ENCODE peak calls at places on chromosome 1, in seven cellular contexts. Q is left lobe of liver; W is AG09319; N is C1 segment of cervical spinal cord; I is endothelial cell of umbilical vein; C is HL-60; S is stimulated activated CD4-positive, alpha-beta T cell treated with anti-CD3 and anti-CD28 coated beads, Interleukin-2, amount 100 ng/mL, for 48 hours. E is an unnamed sample.

GRCh38 chr1:183180213-183180612 is 5.9 kb upstream of the LAMC2 start:
- DNase-seq in Q (no peak), W (peak; percentile 84), N (no peak), I (peak; percentile 87), C (no peak), S (no peak), E (no peak)

GRCh38 chr1:6116137-6116536 is 64.0 kb downstream of the CHD5 start:
- DNase-seq in Q (no peak), W (no peak), N (no peak), I (peak; percentile 45), C (no peak), S (no peak), E (no peak)

GRCh38 chr1:39458991-39459390 is 32.4 kb upstream of the BMP8A start:
- DNase-seq in Q (no peak), W (no peak), N (no peak), I (no peak), C (no peak), S (no peak), E (no peak)

GRCh38 chr1:33599516-33600115 is 127.2 kb downstream of the ZSCAN20 start:
- DNase-seq in Q (no peak), W (no peak), N (no peak), I (no peak), C (peak; percentile 52), S (no peak), E (no peak)

GRCh38 chr1:178542554-178543290 is 29.8 kb downstream of the TEX35 start:
- DNase-seq in Q (peak; percentile 93), W (peak; percentile 85), N (peak; percentile 66), I (peak; percentile 89), C (peak; percentile 65), S (peak; percentile 96), E (peak; percentile 82)

GRCh38 chr1:190975827-190976226 is 498.2 kb upstream of the BRINP3 start:
- DNase-seq in Q (no peak), W (no peak), N (no peak), I (no peak), C (no peak), S (no peak), E (no peak)

GRCh38 chr1:220368352-220369265 is 96.4 kb upstream of the RAB3GAP2 start:
- DNase-seq in Q (no peak), W (no peak), N (no peak), I (no peak), C (no peak), S (no peak), E (no peak)

GRCh38 chr1:232352956-232353355 is 277.0 kb downstream of the SIPA1L2 start:
- DNase-seq in Q (no peak), W (no peak), N (no peak), I (no peak), C (no peak), S (no peak), E (no peak)

GRCh38 chr1:222716393-222716792 is 4.0 kb downstream of the BROX start:
- DNase-seq in Q (no peak), W (no peak), N (no peak), I (no peak), C (no peak), S (no peak), E (no peak)

GRCh38 chr1:8661185-8662110 is 156.0 kb downstream of the RERE start:
- DNase-seq in Q (no peak), W (no peak), N (no peak), I (peak; percentile 69), C (no peak), S (peak; percentile 51), E (peak; percentile 49)

GRCh38 chr1:214331827-214332423 is 51.0 kb downstream of the SMYD2 start:
- DNase-seq in Q (no peak), W (no peak), N (no peak), I (peak; percentile 33), C (peak; percentile 32), S (peak; percentile 64), E (no peak)

GRCh38 chr1:222785553-222785952 is 29.3 kb upstream of the DISP1 start:
- DNase-seq in Q (no peak), W (no peak), N (no peak), I (peak; percentile 35), C (no peak), S (no peak), E (no peak)

GRCh38 chr1:229024528-229025119 is 246.3 kb upstream of the RAB4A start:
- DNase-seq in Q (no peak), W (peak; percentile 30), N (no peak), I (peak; percentile 55), C (peak; percentile 92), S (no peak), E (peak; percentile 92)

GRCh38 chr1:244841274-244841927 is 5.9 kb downstream of the COX20 start:
- DNase-seq in Q (no peak), W (no peak), N (no peak), I (no peak), C (peak; percentile 33), S (no peak), E (no peak)

GRCh38 chr1:56494306-56494705 is 85.1 kb downstream of the PLPP3 start:
- DNase-seq in Q (no peak), W (no peak), N (no peak), I (no peak), C (no peak), S (no peak), E (no peak)

GRCh38 chr1:93820554-93821411 is 58.2 kb downstream of the DNTTIP2 start:
- DNase-seq in Q (no peak), W (no peak), N (no peak), I (no peak), C (no peak), S (no peak), E (no peak)

GRCh38 chr1:171819946-171820345 is 21.4 kb upstream of the DNM3 start:
- DNase-seq in Q (no peak), W (no peak), N (no peak), I (no peak), C (no peak), S (no peak), E (no peak)

GRCh38 chr1:167565922-167566321 is 12.4 kb upstream of the CREG1 start:
- DNase-seq in Q (no peak), W (no peak), N (no peak), I (no peak), C (no peak), S (no peak), E (no peak)

GRCh38 chr1:190084552-190084951 is 393.1 kb downstream of the BRINP3 start:
- DNase-seq in Q (no peak), W (no peak), N (no peak), I (no peak), C (no peak), S (no peak), E (no peak)

GRCh38 chr1:160284220-160284781 is 632 bp downstream of the PEX19 start:
- DNase-seq in Q (peak; percentile 90), W (no peak), N (no peak), I (peak; percentile 75), C (peak; percentile 57), S (no peak), E (no peak)

GRCh38 chr1:55774446-55774845 is 559.3 kb upstream of the USP24 start:
- DNase-seq in Q (no peak), W (no peak), N (no peak), I (no peak), C (no peak), S (no peak), E (no peak)

GRCh38 chr1:41418868-41419583 is 57.8 kb downstream of the FOXO6 start:
- DNase-seq in Q (no peak), W (peak; percentile 72), N (no peak), I (peak; percentile 67), C (no peak), S (no peak), E (no peak)

GRCh38 chr1:19156676-19157075 is 53.4 kb downstream of the UBR4 start:
- DNase-seq in Q (no peak), W (no peak), N (no peak), I (peak; percentile 97), C (no peak), S (no peak), E (no peak)

GRCh38 chr1:178341218-178341956 is 155.4 kb downstream of the CLEC20A start:
- DNase-seq in Q (no peak), W (peak; percentile 72), N (no peak), I (peak; percentile 95), C (no peak), S (no peak), E (no peak)

GRCh38 chr1:26058052-26058595 is 9.3 kb downstream of the TRIM63 start:
- DNase-seq in Q (no peak), W (no peak), N (no peak), I (no peak), C (no peak), S (no peak), E (no peak)

GRCh38 chr1:110324667-110325066 is 14.5 kb upstream of the RBM15 start:
- DNase-seq in Q (no peak), W (no peak), N (no peak), I (no peak), C (no peak), S (no peak), E (no peak)

GRCh38 chr1:78737241-78737640 is 87.6 kb downstream of the IFI44 start:
- DNase-seq in Q (no peak), W (no peak), N (no peak), I (no peak), C (no peak), S (no peak), E (no peak)

GRCh38 chr1:159790237-159790917 is 9.6 kb downstream of the DUSP23 start:
- DNase-seq in Q (no peak), W (no peak), N (no peak), I (peak; percentile 57), C (no peak), S (no peak), E (no peak)

GRCh38 chr1:25813734-25814471 is 5.9 kb upstream of the MTFR1L start:
- DNase-seq in Q (no peak), W (no peak), N (no peak), I (no peak), C (no peak), S (no peak), E (no peak)

GRCh38 chr1:54808443-54809207 is 7.5 kb upstream of the TTC22 start:
- DNase-seq in Q (peak; percentile 70), W (no peak), N (no peak), I (no peak), C (no peak), S (no peak), E (no peak)

GRCh38 chr1:187443939-187444338 is 615.2 kb downstream of the PLA2G4A start:
- DNase-seq in Q (no peak), W (no peak), N (no peak), I (no peak), C (no peak), S (no peak), E (no peak)

GRCh38 chr1:160374701-160375443 is 8.0 kb downstream of the NHLH1 start:
- DNase-seq in Q (no peak), W (no peak), N (no peak), I (no peak), C (no peak), S (no peak), E (no peak)

GRCh38 chr1:206050655-206051235 is 2.2 kb upstream of the RHEX start:
- DNase-seq in Q (no peak), W (no peak), N (no peak), I (no peak), C (peak; percentile 92), S (peak; percentile 24), E (peak; percentile 91)

GRCh38 chr1:154548028-154548427 is 10.4 kb downstream of the UBE2Q1 start:
- DNase-seq in Q (peak; percentile 89), W (no peak), N (no peak), I (peak; percentile 42), C (no peak), S (no peak), E (no peak)

GRCh38 chr1:118984990-118985608 is 3.0 kb downstream of the TBX15 start:
- DNase-seq in Q (no peak), W (no peak), N (no peak), I (no peak), C (no peak), S (no peak), E (no peak)

GRCh38 chr1:151461694-151462093 is 2.4 kb upstream of the POGZ start:
- DNase-seq in Q (no peak), W (no peak), N (no peak), I (no peak), C (no peak), S (no peak), E (no peak)

GRCh38 chr1:5297878-5298239 is 643.5 kb downstream of the AJAP1 start:
- DNase-seq in Q (no peak), W (no peak), N (no peak), I (no peak), C (no peak), S (no peak), E (no peak)

GRCh38 chr1:56073206-56073605 is 506.2 kb downstream of the PLPP3 start:
- DNase-seq in Q (no peak), W (no peak), N (no peak), I (no peak), C (no peak), S (no peak), E (no peak)